ENCODE peak calls at places on chromosomes 11 and 22, in eight cellular contexts. G, A, K, S, Y, E, F and P are unnamed samples.

GRCh38 chr11:110366234-110366633 is 63.5 kb upstream of the FDX1 start:
- DNase-seq in G (no peak), A (peak), K (no peak), S (no peak), Y (no peak), E (no peak), F (peak), P (peak)

GRCh38 chr11:112784323-112785073 is 176.7 kb upstream of the NCAM1 start:
- DNase-seq in G (peak), A (peak), K (no peak), S (no peak), Y (no peak), E (no peak), F (no peak), P (no peak)

GRCh38 chr11:9787260-9787659 is 123.4 kb downstream of the SWAP70 start:
- DNase-seq in G (no peak), A (no peak), K (no peak), S (no peak), Y (no peak), E (no peak), F (no peak), P (no peak)

GRCh38 chr11:109939176-109939810 is 153.9 kb upstream of the ZC3H12C start:
- DNase-seq in G (peak), A (peak), K (no peak), S (no peak), Y (no peak), E (peak), F (peak), P (peak)

GRCh38 chr11:8056810-8057463 is 24.1 kb upstream of the TUB start:
- DNase-seq in G (no peak), A (no peak), K (no peak), S (no peak), Y (peak), E (no peak), F (no peak), P (no peak)

GRCh38 chr11:10483174-10483573 is 28.1 kb downstream of the AMPD3 start:
- DNase-seq in G (no peak), A (no peak), K (no peak), S (no peak), Y (peak), E (peak), F (no peak), P (no peak)

GRCh38 chr22:47198801-47199251 is 436.4 kb downstream of the TBC1D22A start:
- DNase-seq in G (no peak), A (no peak), K (no peak), S (no peak), Y (peak), E (no peak), F (no peak), P (no peak)

GRCh38 chr22:27377901-27378300 is 423.7 kb downstream of the MN1 start:
- DNase-seq in G (no peak), A (no peak), K (no peak), S (no peak), Y (no peak), E (no peak), F (no peak), P (no peak)

GRCh38 chr11:70255717-70256116 is 14.8 kb upstream of the PPFIA1 start:
- DNase-seq in G (no peak), A (no peak), K (no peak), S (no peak), Y (no peak), E (no peak), F (no peak), P (no peak)

GRCh38 chr11:108664241-108664640 is 628 bp upstream of the DDX10 start:
- DNase-seq in G (no peak), A (no peak), K (no peak), S (no peak), Y (no peak), E (no peak), F (no peak), P (no peak)

GRCh38 chr11:35912883-35913614 is 30.8 kb upstream of the LDLRAD3 start:
- DNase-seq in G (no peak), A (no peak), K (no peak), S (no peak), Y (no peak), E (no peak), F (no peak), P (no peak)

GRCh38 chr11:12832828-12833227 is 158.6 kb downstream of the TEAD1 start:
- DNase-seq in G (no peak), A (no peak), K (no peak), S (no peak), Y (no peak), E (no peak), F (no peak), P (no peak)

GRCh38 chr11:118735203-118735602 is 55.8 kb upstream of the TREH start:
- DNase-seq in G (no peak), A (no peak), K (no peak), S (no peak), Y (no peak), E (no peak), F (no peak), P (no peak)

GRCh38 chr22:46148336-46148735 is 2.0 kb upstream of the PPARA start:
- DNase-seq in G (no peak), A (no peak), K (no peak), S (no peak), Y (no peak), E (no peak), F (no peak), P (no peak)

GRCh38 chr22:39341179-39341578 is 8.6 kb upstream of the SYNGR1 start:
- DNase-seq in G (no peak), A (no peak), K (no peak), S (no peak), Y (no peak), E (no peak), F (no peak), P (no peak)

GRCh38 chr11:133823211-133823610 is 22.1 kb downstream of the SPATA19 start:
- DNase-seq in G (no peak), A (no peak), K (no peak), S (no peak), Y (no peak), E (no peak), F (no peak), P (no peak)